ENCODE peak calls at places on chromosomes 13 and 19, in nine cellular contexts. One of them, this sample, is unnamed.

GRCh38 chr13:40490086-40490723 is 176.2 kb downstream of the FOXO1 start:
- DNase-seq in left ventricle myocardium inferior: no peak
- DNase-seq in nephron progenitor cell: no peak
- DNase-seq in fibroblast of lung: no peak
- DNase-seq in left lung: no peak
- DNase-seq in AG10803: no peak
- DNase-seq in DND-41: no peak
- DNase-seq in neural crest cell: no peak
- DNase-seq in foreskin fibroblast: no peak
- DNase-seq in this sample: peak

GRCh38 chr19:56836059-56836458 is 4.5 kb downstream of the PEG3 start:
- DNase-seq in left ventricle myocardium inferior: no peak
- DNase-seq in nephron progenitor cell: no peak
- DNase-seq in fibroblast of lung: no peak
- DNase-seq in left lung: no peak
- DNase-seq in AG10803: no peak
- DNase-seq in DND-41: no peak
- DNase-seq in neural crest cell: no peak
- DNase-seq in foreskin fibroblast: no peak
- DNase-seq in this sample: no peak

GRCh38 chr13:30615851-30616311 is 1.8 kb upstream of the USPL1 start:
- DNase-seq in left ventricle myocardium inferior: no peak
- DNase-seq in nephron progenitor cell: no peak
- DNase-seq in fibroblast of lung: peak
- DNase-seq in left lung: no peak
- DNase-seq in AG10803: peak
- DNase-seq in DND-41: no peak
- DNase-seq in neural crest cell: no peak
- DNase-seq in foreskin fibroblast: peak
- DNase-seq in this sample: no peak

GRCh38 chr19:4442846-4443146 is 14.8 kb downstream of the UBXN6 start:
- DNase-seq in left ventricle myocardium inferior: no peak
- DNase-seq in nephron progenitor cell: no peak
- DNase-seq in fibroblast of lung: no peak
- DNase-seq in left lung: no peak
- DNase-seq in AG10803: no peak
- DNase-seq in DND-41: no peak
- DNase-seq in neural crest cell: no peak
- DNase-seq in foreskin fibroblast: no peak
- DNase-seq in this sample: no peak

GRCh38 chr13:25103711-25104110 is 7.8 kb downstream of the PABPC3 start:
- DNase-seq in left ventricle myocardium inferior: no peak
- DNase-seq in nephron progenitor cell: no peak
- DNase-seq in fibroblast of lung: no peak
- DNase-seq in left lung: no peak
- DNase-seq in AG10803: no peak
- DNase-seq in DND-41: no peak
- DNase-seq in neural crest cell: no peak
- DNase-seq in foreskin fibroblast: no peak
- DNase-seq in this sample: no peak

GRCh38 chr13:23915308-23915707 is 18.0 kb upstream of the C1QTNF9B start:
- DNase-seq in left ventricle myocardium inferior: no peak
- DNase-seq in nephron progenitor cell: no peak
- DNase-seq in fibroblast of lung: no peak
- DNase-seq in left lung: no peak
- DNase-seq in AG10803: no peak
- DNase-seq in DND-41: no peak
- DNase-seq in neural crest cell: no peak
- DNase-seq in foreskin fibroblast: no peak
- DNase-seq in this sample: no peak

GRCh38 chr19:43540381-43540780 is 7.4 kb downstream of the ZNF575 start:
- DNase-seq in left ventricle myocardium inferior: no peak
- DNase-seq in nephron progenitor cell: no peak
- DNase-seq in fibroblast of lung: no peak
- DNase-seq in left lung: no peak
- DNase-seq in AG10803: no peak
- DNase-seq in DND-41: no peak
- DNase-seq in neural crest cell: no peak
- DNase-seq in foreskin fibroblast: no peak
- DNase-seq in this sample: no peak

GRCh38 chr19:54369082-54369691 is 4.5 kb upstream of the LAIR1 start:
- DNase-seq in left ventricle myocardium inferior: no peak
- DNase-seq in nephron progenitor cell: no peak
- DNase-seq in fibroblast of lung: no peak
- DNase-seq in left lung: no peak
- DNase-seq in AG10803: no peak
- DNase-seq in DND-41: peak
- DNase-seq in neural crest cell: no peak
- DNase-seq in foreskin fibroblast: no peak
- DNase-seq in this sample: no peak

GRCh38 chr13:53778937-53779336 is 750.3 kb downstream of the OLFM4 start:
- DNase-seq in left ventricle myocardium inferior: no peak
- DNase-seq in nephron progenitor cell: no peak
- DNase-seq in fibroblast of lung: no peak
- DNase-seq in left lung: no peak
- DNase-seq in AG10803: no peak
- DNase-seq in DND-41: no peak
- DNase-seq in neural crest cell: no peak
- DNase-seq in foreskin fibroblast: no peak
- DNase-seq in this sample: no peak

GRCh38 chr19:38210458-38210987 is 13.5 kb downstream of the DPF1 start:
- DNase-seq in left ventricle myocardium inferior: peak
- DNase-seq in nephron progenitor cell: peak
- DNase-seq in fibroblast of lung: peak
- DNase-seq in left lung: no peak
- DNase-seq in AG10803: no peak
- DNase-seq in DND-41: peak
- DNase-seq in neural crest cell: peak
- DNase-seq in foreskin fibroblast: peak
- DNase-seq in this sample: no peak

GRCh38 chr13:64471916-64472315 is 2758.2 kb downstream of the PCDH9 start:
- DNase-seq in left ventricle myocardium inferior: no peak
- DNase-seq in nephron progenitor cell: no peak
- DNase-seq in fibroblast of lung: peak
- DNase-seq in left lung: no peak
- DNase-seq in AG10803: peak
- DNase-seq in DND-41: no peak
- DNase-seq in neural crest cell: no peak
- DNase-seq in foreskin fibroblast: peak
- DNase-seq in this sample: no peak
- TF ChIP-seq CTCF in left ventricle myocardium inferior: no peak
- TF ChIP-seq CTCF in nephron progenitor cell: no peak
- TF ChIP-seq CTCF in fibroblast of lung: peak
- TF ChIP-seq CTCF in left lung: no peak
- TF ChIP-seq CTCF in AG10803: peak
- TF ChIP-seq CTCF in DND-41: no peak
- TF ChIP-seq CTCF in neural crest cell: peak
- TF ChIP-seq CTCF in foreskin fibroblast: peak
- TF ChIP-seq CTCF in this sample: no peak

GRCh38 chr13:62512194-62513141 is 1096.8 kb upstream of the PCDH20 start:
- DNase-seq in left ventricle myocardium inferior: no peak
- DNase-seq in nephron progenitor cell: peak
- DNase-seq in fibroblast of lung: peak
- DNase-seq in left lung: peak
- DNase-seq in AG10803: peak
- DNase-seq in DND-41: peak
- DNase-seq in neural crest cell: peak
- DNase-seq in foreskin fibroblast: peak
- DNase-seq in this sample: peak
- TF ChIP-seq CTCF in left ventricle myocardium inferior: peak
- TF ChIP-seq CTCF in nephron progenitor cell: peak
- TF ChIP-seq CTCF in fibroblast of lung: peak
- TF ChIP-seq CTCF in left lung: peak
- TF ChIP-seq CTCF in AG10803: peak
- TF ChIP-seq CTCF in DND-41: peak
- TF ChIP-seq CTCF in neural crest cell: peak
- TF ChIP-seq CTCF in foreskin fibroblast: peak
- TF ChIP-seq CTCF in this sample: no peak

DNA sequence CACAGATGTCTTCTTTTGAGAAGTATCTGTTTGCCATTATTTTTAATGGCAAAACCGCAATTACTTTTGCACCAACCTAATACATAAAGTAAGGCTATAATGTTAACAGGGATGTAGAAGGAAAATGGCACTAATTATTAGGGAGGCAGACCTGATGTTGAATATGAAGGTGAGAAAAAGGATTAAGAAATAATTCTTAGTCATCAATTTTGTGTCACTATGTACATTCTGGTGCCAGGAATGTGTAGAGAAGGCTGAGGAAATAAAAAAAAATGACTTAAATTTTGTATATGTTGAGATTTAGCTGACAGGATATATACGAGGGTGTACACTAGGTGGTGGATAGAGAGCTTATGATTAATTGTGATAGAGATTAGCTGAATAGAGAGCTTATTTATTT is 12.6 kb downstream of the ZNF585B start:
- DNase-seq in left ventricle myocardium inferior: no peak
- DNase-seq in nephron progenitor cell: no peak
- DNase-seq in fibroblast of lung: no peak
- DNase-seq in left lung: no peak
- DNase-seq in AG10803: no peak
- DNase-seq in DND-41: no peak
- DNase-seq in neural crest cell: no peak
- DNase-seq in foreskin fibroblast: no peak
- DNase-seq in this sample: no peak
- TF ChIP-seq CTCF in left ventricle myocardium inferior: no peak
- TF ChIP-seq CTCF in nephron progenitor cell: no peak
- TF ChIP-seq CTCF in fibroblast of lung: no peak
- TF ChIP-seq CTCF in left lung: no peak
- TF ChIP-seq CTCF in AG10803: no peak
- TF ChIP-seq CTCF in DND-41: no peak
- TF ChIP-seq CTCF in neural crest cell: no peak
- TF ChIP-seq CTCF in foreskin fibroblast: no peak
- TF ChIP-seq CTCF in this sample: no peak

DNA sequence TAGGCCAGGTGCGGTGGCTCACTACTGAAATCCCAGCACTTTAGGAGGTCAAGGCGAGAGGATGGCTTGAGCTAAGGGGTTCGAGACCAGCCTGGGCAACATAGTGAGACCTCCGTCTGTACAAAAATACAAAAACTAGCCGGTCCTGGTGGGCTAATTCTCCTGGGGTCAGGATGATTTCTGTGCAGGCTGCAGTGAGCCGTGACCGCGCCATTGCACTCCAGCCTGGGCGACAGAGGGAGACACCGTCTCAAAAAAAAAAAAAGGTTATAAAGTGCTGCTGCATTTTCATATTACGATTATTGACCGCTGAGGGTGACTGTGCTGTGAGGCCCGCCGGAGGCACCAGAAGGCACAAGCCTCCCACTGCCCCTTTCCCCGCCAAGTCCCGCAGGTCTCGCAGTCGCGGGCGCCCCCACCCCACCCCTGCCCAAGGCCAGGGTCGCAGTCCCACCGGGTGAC is 477 bp upstream of the PLEKHF1 start:
- DNase-seq in left ventricle myocardium inferior: no peak
- DNase-seq in nephron progenitor cell: no peak
- DNase-seq in fibroblast of lung: no peak
- DNase-seq in left lung: no peak
- DNase-seq in AG10803: no peak
- DNase-seq in DND-41: no peak
- DNase-seq in neural crest cell: no peak
- DNase-seq in foreskin fibroblast: no peak
- DNase-seq in this sample: no peak
- TF ChIP-seq CTCF in left ventricle myocardium inferior: peak
- TF ChIP-seq CTCF in nephron progenitor cell: no peak
- TF ChIP-seq CTCF in fibroblast of lung: no peak
- TF ChIP-seq CTCF in left lung: no peak
- TF ChIP-seq CTCF in AG10803: no peak
- TF ChIP-seq CTCF in DND-41: peak
- TF ChIP-seq CTCF in neural crest cell: peak
- TF ChIP-seq CTCF in foreskin fibroblast: no peak
- TF ChIP-seq CTCF in this sample: no peak

GRCh38 chr13:52164989-52165388 is 5.6 kb upstream of the NEK3 start:
- DNase-seq in left ventricle myocardium inferior: no peak
- DNase-seq in nephron progenitor cell: no peak
- DNase-seq in fibroblast of lung: no peak
- DNase-seq in left lung: no peak
- DNase-seq in AG10803: no peak
- DNase-seq in DND-41: no peak
- DNase-seq in neural crest cell: no peak
- DNase-seq in foreskin fibroblast: no peak
- DNase-seq in this sample: no peak
- TF ChIP-seq CTCF in left ventricle myocardium inferior: no peak
- TF ChIP-seq CTCF in nephron progenitor cell: no peak
- TF ChIP-seq CTCF in fibroblast of lung: no peak
- TF ChIP-seq CTCF in left lung: no peak
- TF ChIP-seq CTCF in AG10803: no peak
- TF ChIP-seq CTCF in DND-41: no peak
- TF ChIP-seq CTCF in neural crest cell: no peak
- TF ChIP-seq CTCF in foreskin fibroblast: no peak
- TF ChIP-seq CTCF in this sample: no peak

DNA sequence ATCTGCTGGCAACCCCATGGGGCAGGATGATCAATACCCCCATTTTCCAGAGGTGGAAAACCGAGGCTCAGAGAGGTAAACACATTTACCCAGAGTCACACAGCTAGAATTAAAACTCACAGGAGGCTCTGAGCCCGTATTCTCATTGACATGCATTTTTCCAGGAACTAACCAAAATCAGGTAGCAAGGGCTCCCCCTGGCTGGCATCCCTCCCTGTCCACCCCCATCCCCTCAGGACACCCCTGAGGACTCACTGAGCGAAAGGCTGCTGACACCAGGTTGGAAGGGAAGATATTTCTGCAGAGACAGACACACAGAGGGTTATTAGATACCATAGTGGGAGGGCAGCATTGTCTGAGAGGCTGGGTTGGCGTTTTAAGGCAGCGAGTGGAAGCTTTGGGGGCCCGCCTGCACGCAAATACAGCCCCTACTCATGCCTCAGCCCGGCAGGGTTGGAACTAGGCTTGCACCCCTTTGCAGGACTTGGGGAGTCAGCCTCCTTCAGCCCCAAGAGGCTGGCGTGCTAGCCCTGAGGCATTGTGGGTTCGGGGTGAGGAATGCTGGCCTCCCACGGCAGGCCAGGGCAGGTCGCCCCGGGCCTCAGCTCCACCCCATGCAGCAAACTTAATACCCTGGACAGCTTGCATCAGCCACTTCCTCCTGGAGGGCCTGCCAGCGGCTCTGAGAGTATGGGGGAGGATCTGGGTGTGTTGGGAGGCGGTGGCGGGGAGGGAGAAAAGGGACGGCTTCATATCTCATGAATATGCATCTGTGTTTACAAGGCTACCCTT is 3.9 kb downstream of the SLC1A5 start:
- DNase-seq in left ventricle myocardium inferior: peak
- DNase-seq in nephron progenitor cell: peak
- DNase-seq in fibroblast of lung: peak
- DNase-seq in left lung: peak
- DNase-seq in AG10803: peak
- DNase-seq in DND-41: peak
- DNase-seq in neural crest cell: peak
- DNase-seq in foreskin fibroblast: peak
- DNase-seq in this sample: peak
- TF ChIP-seq CTCF in left ventricle myocardium inferior: peak
- TF ChIP-seq CTCF in nephron progenitor cell: peak
- TF ChIP-seq CTCF in fibroblast of lung: peak
- TF ChIP-seq CTCF in left lung: no peak
- TF ChIP-seq CTCF in AG10803: peak
- TF ChIP-seq CTCF in DND-41: peak
- TF ChIP-seq CTCF in neural crest cell: no peak
- TF ChIP-seq CTCF in foreskin fibroblast: peak
- TF ChIP-seq CTCF in this sample: peak

DNA sequence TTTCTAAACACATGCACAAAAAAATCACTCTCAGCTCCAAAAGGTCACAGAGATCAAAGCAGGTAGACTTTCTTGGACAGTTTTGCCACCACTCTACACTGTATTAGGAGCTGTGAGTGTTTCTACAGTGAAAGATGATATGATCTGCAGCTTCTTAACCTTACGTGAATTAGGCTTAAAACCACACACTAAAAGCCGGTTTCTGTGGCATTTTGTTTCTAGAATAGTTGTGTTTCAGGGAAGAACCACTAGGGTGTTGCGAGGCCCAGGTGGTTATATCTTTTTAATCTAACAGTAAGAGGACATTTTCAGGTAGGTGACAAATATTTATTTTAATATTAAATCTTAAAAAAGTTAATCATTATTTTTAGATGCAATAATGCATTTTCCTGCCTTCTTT is 216.4 kb downstream of the KLF5 start:
- DNase-seq in left ventricle myocardium inferior: no peak
- DNase-seq in nephron progenitor cell: no peak
- DNase-seq in fibroblast of lung: no peak
- DNase-seq in left lung: no peak
- DNase-seq in AG10803: no peak
- DNase-seq in DND-41: peak
- DNase-seq in neural crest cell: no peak
- DNase-seq in foreskin fibroblast: no peak
- DNase-seq in this sample: no peak
- TF ChIP-seq CTCF in left ventricle myocardium inferior: no peak
- TF ChIP-seq CTCF in nephron progenitor cell: no peak
- TF ChIP-seq CTCF in fibroblast of lung: no peak
- TF ChIP-seq CTCF in left lung: no peak
- TF ChIP-seq CTCF in AG10803: no peak
- TF ChIP-seq CTCF in DND-41: peak
- TF ChIP-seq CTCF in neural crest cell: peak
- TF ChIP-seq CTCF in foreskin fibroblast: no peak
- TF ChIP-seq CTCF in this sample: no peak

This sample was measured in Calu3.